ENCODE peak calls at places on chromosomes 5 and 9, in eight cellular contexts. Q is non-pigmented ciliary epithelial cell; N is tibial artery; J is stimulated activated CD8-positive, alpha-beta memory T cell treated with anti-CD3 and anti-CD28 coated beads, Interleukin-7, amount 100 ng/mL, for 24 hours; A is activated T-helper 1 cell treated with anti-CD3 and anti-CD28 coated beads, Interleukin-12 subunit alpha, Interleukin-12 subunit beta, Interleukin-2, Interleukin-4 antibody, amounts not matched to agents 30 ng/mL and 10 ng/mL and 1 ng/mL, durations not matched to agents 14 hours and 24 hours and 36 hours; I is GM23248; B is stimulated activated naive CD4-positive, alpha-beta T cell; U is iPS DF 6.9. T is an unnamed sample.

GRCh38 chr5:78577051-78577807 is 71.3 kb downstream of the LHFPL2 start:
- DNase-seq in Q (no peak), N (no peak), J (no peak), A (no peak), I (peak), B (no peak), U (no peak), T (no peak)

GRCh38 chr5:146059349-146060220 is 45.8 kb downstream of the PLAC8L1 start:
- DNase-seq in Q (no peak), N (no peak), J (no peak), A (no peak), I (no peak), B (no peak), U (no peak), T (no peak)

GRCh38 chr5:90940227-90940995 is 381.8 kb downstream of the ADGRV1 start:
- DNase-seq in Q (no peak), N (no peak), J (no peak), A (peak), I (peak), B (peak), U (peak), T (no peak)

GRCh38 chr9:118882674-118883073 is 486.6 kb downstream of the BRINP1 start:
- DNase-seq in Q (peak), N (no peak), J (no peak), A (no peak), I (peak), B (no peak), U (no peak), T (no peak)

GRCh38 chr9:77455312-77455927 is 192.7 kb downstream of the GNA14 start:
- DNase-seq in Q (no peak), N (no peak), J (peak), A (no peak), I (peak), B (peak), U (peak), T (no peak)

GRCh38 chr9:92147030-92147853 is 32.0 kb upstream of the SPTLC1 start:
- DNase-seq in Q (peak), N (peak), J (no peak), A (no peak), I (peak), B (no peak), U (no peak), T (no peak)

GRCh38 chr5:29150840-29151239 is 2042.6 kb upstream of the CDH6 start:
- DNase-seq in Q (no peak), N (no peak), J (no peak), A (no peak), I (no peak), B (no peak), U (peak), T (no peak)

GRCh38 chr9:130452835-130453234 is 8.1 kb downstream of the ASS1 start:
- DNase-seq in Q (no peak), N (no peak), J (no peak), A (no peak), I (no peak), B (no peak), U (no peak), T (no peak)

GRCh38 chr5:34923694-34924461 is 5.5 kb upstream of the DNAJC21 start:
- DNase-seq in Q (peak), N (no peak), J (no peak), A (peak), I (peak), B (no peak), U (no peak), T (no peak)

GRCh38 chr5:55467862-55468551 is 66.8 kb downstream of the PLPP1 start:
- DNase-seq in Q (no peak), N (no peak), J (no peak), A (no peak), I (no peak), B (no peak), U (no peak), T (no peak)

GRCh38 chr5:172477466-172477865 is 23.1 kb upstream of the SH3PXD2B start:
- DNase-seq in Q (no peak), N (peak), J (no peak), A (no peak), I (no peak), B (no peak), U (no peak), T (no peak)

GRCh38 chr9:97645720-97646119 is 12.1 kb downstream of the NCBP1 start:
- DNase-seq in Q (no peak), N (no peak), J (no peak), A (no peak), I (no peak), B (no peak), U (no peak), T (no peak)

GRCh38 chr5:59358497-59358896 is 535.0 kb downstream of the PDE4D start:
- DNase-seq in Q (peak), N (no peak), J (no peak), A (no peak), I (no peak), B (no peak), U (no peak), T (no peak)

GRCh38 chr9:116275418-116276295 is 122.1 kb downstream of the PAPPA start:
- DNase-seq in Q (peak), N (no peak), J (no peak), A (no peak), I (peak), B (no peak), U (no peak), T (no peak)

GRCh38 chr9:120235081-120235480 is 344.9 kb downstream of the CDK5RAP2 start:
- DNase-seq in Q (no peak), N (no peak), J (no peak), A (no peak), I (no peak), B (no peak), U (no peak), T (no peak)

GRCh38 chr9:549425-549997 is 292.0 kb upstream of the DMRT1 start:
- DNase-seq in Q (no peak), N (no peak), J (no peak), A (no peak), I (no peak), B (no peak), U (no peak), T (no peak)

GRCh38 chr9:304519-305185 is 90.0 kb downstream of the DOCK8 start:
- DNase-seq in Q (no peak), N (no peak), J (no peak), A (no peak), I (no peak), B (no peak), U (no peak), T (no peak)

GRCh38 chr5:108481355-108481931 is 99.5 kb upstream of the FBXL17 start:
- DNase-seq in Q (no peak), N (no peak), J (no peak), A (no peak), I (peak), B (no peak), U (peak), T (no peak)

GRCh38 chr9:108950168-108950567 is 16.0 kb downstream of the ABITRAM start:
- DNase-seq in Q (no peak), N (no peak), J (no peak), A (no peak), I (no peak), B (no peak), U (no peak), T (no peak)

GRCh38 chr5:126875303-126875785 is 98.4 kb downstream of the LMNB1 start:
- DNase-seq in Q (no peak), N (no peak), J (no peak), A (no peak), I (no peak), B (no peak), U (no peak), T (no peak)

GRCh38 chr5:138110266-138110963 is 26.6 kb downstream of the WNT8A start:
- DNase-seq in Q (no peak), N (no peak), J (no peak), A (no peak), I (no peak), B (no peak), U (no peak), T (no peak)

GRCh38 chr9:128887049-128887448 is 5.1 kb downstream of the LRRC8A start:
- DNase-seq in Q (no peak), N (no peak), J (no peak), A (no peak), I (no peak), B (no peak), U (no peak), T (no peak)

GRCh38 chr5:135245521-135246499 is 153.2 kb downstream of the MACROH2A1 start:
- DNase-seq in Q (no peak), N (peak), J (no peak), A (no peak), I (peak), B (no peak), U (no peak), T (peak)

GRCh38 chr5:73783823-73784222 is 157.8 kb downstream of the ARHGEF28 start:
- DNase-seq in Q (no peak), N (no peak), J (no peak), A (no peak), I (peak), B (no peak), U (no peak), T (no peak)

GRCh38 chr5:144882739-144883283 is 712.1 kb downstream of the KCTD16 start:
- DNase-seq in Q (no peak), N (no peak), J (no peak), A (no peak), I (no peak), B (no peak), U (no peak), T (no peak)

GRCh38 chr9:35859310-35859994 is 10.7 kb downstream of the OR13J1 start:
- DNase-seq in Q (no peak), N (no peak), J (no peak), A (no peak), I (peak), B (no peak), U (no peak), T (no peak)

GRCh38 chr5:37619353-37619752 is 220.5 kb downstream of the GDNF start:
- DNase-seq in Q (peak), N (no peak), J (no peak), A (no peak), I (peak), B (no peak), U (no peak), T (no peak)

GRCh38 chr5:95533761-95534160 is 21.0 kb downstream of the SKIC3 start:
- DNase-seq in Q (no peak), N (no peak), J (no peak), A (no peak), I (peak), B (no peak), U (no peak), T (no peak)

GRCh38 chr5:151589878-151590570 is 1.1 kb downstream of the FAT2 start:
- DNase-seq in Q (no peak), N (no peak), J (no peak), A (no peak), I (peak), B (no peak), U (no peak), T (no peak)

GRCh38 chr5:181189962-181190710 is 14.9 kb downstream of the TRIM7 start:
- DNase-seq in Q (no peak), N (peak), J (no peak), A (peak), I (peak), B (no peak), U (no peak), T (no peak)

GRCh38 chr5:129511291-129511690 is 51.2 kb downstream of the ADAMTS19 start:
- DNase-seq in Q (peak), N (no peak), J (no peak), A (no peak), I (no peak), B (no peak), U (no peak), T (no peak)

GRCh38 chr9:92864152-92864551 is 13.7 kb downstream of the ZNF484 start:
- DNase-seq in Q (no peak), N (no peak), J (no peak), A (no peak), I (no peak), B (no peak), U (no peak), T (no peak)

GRCh38 chr9:1157836-1158235 is 107.7 kb downstream of the DMRT2 start:
- DNase-seq in Q (no peak), N (no peak), J (no peak), A (no peak), I (no peak), B (no peak), U (no peak), T (no peak)

GRCh38 chr5:88256872-88257271 is 11.8 kb downstream of the TMEM161B start:
- DNase-seq in Q (no peak), N (no peak), J (no peak), A (no peak), I (no peak), B (no peak), U (peak), T (no peak)

GRCh38 chr9:100011062-100011681 is 87.6 kb downstream of the ERP44 start:
- DNase-seq in Q (peak), N (no peak), J (peak), A (peak), I (peak), B (peak), U (peak), T (no peak)

GRCh38 chr5:137345396-137345795 is 153.7 kb downstream of the SPOCK1 start:
- DNase-seq in Q (no peak), N (no peak), J (no peak), A (no peak), I (no peak), B (no peak), U (no peak), T (no peak)

GRCh38 chr5:81675420-81675819 is 75.5 kb downstream of the SSBP2 start:
- DNase-seq in Q (no peak), N (no peak), J (no peak), A (no peak), I (no peak), B (no peak), U (no peak), T (no peak)

GRCh38 chr5:67166460-67166871 is 30.1 kb downstream of the CD180 start:
- DNase-seq in Q (no peak), N (peak), J (peak), A (peak), I (no peak), B (no peak), U (no peak), T (no peak)

GRCh38 chr5:75654693-75655315 is 43.6 kb downstream of the ANKDD1B start:
- DNase-seq in Q (no peak), N (no peak), J (no peak), A (no peak), I (no peak), B (no peak), U (no peak), T (no peak)

GRCh38 chr9:1156794-1157193 is 106.6 kb downstream of the DMRT2 start:
- DNase-seq in Q (no peak), N (no peak), J (no peak), A (no peak), I (no peak), B (no peak), U (no peak), T (no peak)

T was measured in D721Med.